ENCODE peak calls at places on chromosomes 1 and 21, in eight cellular contexts. P is fibroblast of lung; S is HCT116; D is CD8-positive, alpha-beta T cell; O is colonic mucosa; T is left ventricle myocardium inferior; M is esophagus muscularis mucosa; R is A549. K is an unnamed sample.
A peak's percentile ranks its signal among the peaks of the same experiment; 100 is the strongest.

GRCh38 chr1:159171254-159171687 is at the start of gene CADM3:
- DNase-seq in P (no peak), S (no peak), D (no peak), O (peak; percentile 26), T (no peak), M (no peak), R (no peak), K (no peak)

GRCh38 chr1:54671985-54672608 is 30.5 kb downstream of the MROH7 start:
- DNase-seq in P (peak; percentile 36), S (peak; percentile 35), D (peak; percentile 66), O (peak; percentile 75), T (no peak), M (no peak), R (peak; percentile 47), K (peak; percentile 8)

GRCh38 chr21:42837421-42838211 is 41.7 kb downstream of the WDR4 start:
- DNase-seq in P (no peak), S (no peak), D (peak; percentile 8), O (peak; percentile 15), T (peak; percentile 13), M (peak; percentile 78), R (no peak), K (no peak)

GRCh38 chr21:16320110-16320509 is 590.3 kb downstream of the USP25 start:
- DNase-seq in P (no peak), S (no peak), D (no peak), O (no peak), T (no peak), M (no peak), R (no peak), K (no peak)

GRCh38 chr1:75582725-75583261 is 28.1 kb downstream of the SLC44A5 start:
- DNase-seq in P (no peak), S (no peak), D (no peak), O (no peak), T (no peak), M (no peak), R (no peak), K (no peak)

GRCh38 chr1:216024546-216024945 is 398.7 kb downstream of the USH2A start:
- DNase-seq in P (no peak), S (no peak), D (no peak), O (no peak), T (no peak), M (no peak), R (no peak), K (no peak)

GRCh38 chr21:33116669-33117267 is 46.8 kb downstream of the OLIG1 start:
- DNase-seq in P (no peak), S (no peak), D (no peak), O (no peak), T (no peak), M (no peak), R (no peak), K (no peak)

GRCh38 chr21:45080232-45080631 is 5.9 kb downstream of the ADARB1 start:
- DNase-seq in P (no peak), S (no peak), D (no peak), O (no peak), T (no peak), M (no peak), R (no peak), K (no peak)

GRCh38 chr1:150537732-150538684 is 11.2 kb upstream of the ADAMTSL4 start:
- DNase-seq in P (peak; percentile 92), S (no peak), D (no peak), O (no peak), T (peak; percentile 18), M (peak; percentile 89), R (no peak), K (peak; percentile 49)

GRCh38 chr21:44054710-44055109 is 42.6 kb downstream of the TRAPPC10 start:
- DNase-seq in P (peak; percentile 78), S (no peak), D (no peak), O (no peak), T (no peak), M (no peak), R (no peak), K (peak; percentile 8)

GRCh38 chr1:80531182-80531581 is 1269.6 kb upstream of the ADGRL2 start:
- DNase-seq in P (peak; percentile 43), S (peak; percentile 56), D (no peak), O (no peak), T (no peak), M (no peak), R (no peak), K (no peak)

GRCh38 chr1:116679091-116679827 is 11.7 kb upstream of the IGSF3 start:
- DNase-seq in P (no peak), S (no peak), D (no peak), O (no peak), T (no peak), M (no peak), R (no peak), K (no peak)
- TF ChIP-seq CTCF in P (no peak), S (no peak), D (no peak), O (no peak), T (no peak), M (no peak), R (no peak), K (no peak)

DNA sequence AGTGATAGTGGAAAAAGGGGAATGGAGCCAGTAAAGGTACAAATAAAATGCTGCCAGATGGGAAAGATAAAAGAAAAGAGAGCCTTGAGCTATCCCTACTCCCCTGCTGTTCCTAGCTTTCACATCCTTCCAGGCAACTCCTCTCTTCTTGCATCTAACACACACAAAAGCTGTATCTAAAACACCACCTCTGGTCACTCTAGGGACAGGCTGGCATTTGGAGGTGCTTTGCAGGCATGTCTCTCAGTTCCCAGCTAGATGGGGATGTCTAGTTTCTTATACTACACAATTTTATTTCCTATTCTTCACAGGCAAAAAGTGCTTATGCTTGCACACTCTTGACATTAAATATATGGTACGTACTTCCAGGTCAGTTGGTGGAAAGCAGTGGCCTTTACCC is 185.1 kb upstream of the ST6GALNAC5 start:
- DNase-seq in P (no peak), S (no peak), D (no peak), O (no peak), T (no peak), M (no peak), R (no peak), K (no peak)
- H3K4me1 ChIP-seq in P (no peaks in the 10 kb centered on the region), S (no peaks in the 10 kb centered on the region), D (no peaks in the 10 kb centered on the region), O (no peaks in the 10 kb centered on the region), T (no peaks in the 10 kb centered on the region), M (no peaks in the 10 kb centered on the region), R (no peaks in the 10 kb centered on the region), K (no peaks in the 10 kb centered on the region)

DNA sequence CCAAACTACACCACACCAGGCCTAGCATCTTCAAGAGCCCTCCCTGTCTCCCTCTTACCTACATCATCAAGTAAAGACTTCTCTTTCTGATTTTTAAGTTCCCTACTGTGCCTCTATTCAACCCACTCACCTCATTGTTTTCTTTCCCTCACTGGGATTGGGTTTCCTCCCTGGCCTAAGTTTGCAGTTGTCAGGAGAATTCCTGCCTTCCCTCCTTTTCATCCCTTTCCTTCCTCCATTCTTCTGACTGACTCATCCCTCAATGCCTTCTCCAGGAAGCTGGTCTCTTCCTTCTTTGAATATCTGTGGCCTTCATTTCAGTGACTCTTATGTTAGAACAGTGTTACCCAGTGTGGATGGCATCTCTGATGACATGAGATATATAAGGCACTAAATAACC is 139.9 kb upstream of the KIAA0040 start:
- DNase-seq in P (no peak), S (no peak), D (no peak), O (no peak), T (no peak), M (no peak), R (no peak), K (no peak)
- TF ChIP-seq CTCF in P (no peak), S (no peak), D (no peak), O (no peak), T (no peak), M (no peak), R (no peak), K (no peak)

DNA sequence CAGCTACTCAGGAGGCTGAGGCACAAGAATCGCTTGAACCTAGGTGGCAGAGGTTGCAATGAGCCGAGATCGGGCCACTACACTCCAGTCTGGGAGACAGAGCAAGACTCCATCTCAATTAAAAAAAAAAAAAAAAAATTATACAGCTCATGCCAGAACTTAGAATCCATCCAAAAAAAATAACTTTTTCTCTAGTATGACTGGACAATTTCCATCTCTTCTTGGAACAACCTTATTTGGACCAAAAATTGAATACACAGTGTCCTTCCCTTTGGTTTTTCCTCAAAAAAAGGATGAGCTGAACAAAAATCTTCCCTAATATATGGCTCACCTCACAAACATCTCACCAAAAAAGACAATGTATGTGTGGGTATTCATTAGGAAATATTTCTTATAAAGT is 73.7 kb downstream of the TOR3A start:
- DNase-seq in P (no peak), S (no peak), D (no peak), O (no peak), T (no peak), M (no peak), R (no peak), K (no peak)
- H3K4me1 ChIP-seq in P (no peaks in the 10 kb centered on the region), S (no peaks in the 10 kb centered on the region), D (peaks cover 8% of the 10 kb centered on the region), O (no peaks in the 10 kb centered on the region), T (peaks cover 36% of the 10 kb centered on the region), M (peaks cover 8% of the 10 kb centered on the region), R (peaks cover 35% of the 10 kb centered on the region), K (no peaks in the 10 kb centered on the region)